ENCODE peak calls at places on chromosomes 13 and 19, in eight cellular contexts. Y is IMR-90, L is mesenchymal stem cell, P is hepatocyte, M is fibroblast of lung, G is neuronal stem cell, H is Karpas-422, F is neural progenitor cell. U is an unnamed sample.

GRCh38 chr13:108496364-108497215 is 132.8 kb upstream of the MYO16 start:
- DNase-seq in P (peak; percentile 5), H (no peak), F (peak; percentile 47), Y (no peak), M (peak; percentile 16), L (peak; percentile 9), G (peak; percentile 26), U (no peak)

GRCh38 chr13:82688400-82688999 is 1193.8 kb downstream of the SLITRK1 start:
- DNase-seq in Y (peak; percentile 2), P (no peak), G (no peak), F (no peak), L (peak; percentile 36), M (peak; percentile 47), H (no peak), U (peak; percentile 12)

GRCh38 chr19:45104658-45105384 is 11.8 kb downstream of the PPP1R37 start:
- DNase-seq in Y (no peak), H (no peak), L (no peak), G (no peak), F (no peak), P (no peak), M (no peak), U (peak; percentile 27)

GRCh38 chr19:47357788-47358680 is 8.9 kb downstream of the DHX34 start:
- DNase-seq in M (no peak), H (peak; percentile 51), P (no peak), G (no peak), L (no peak), Y (no peak), F (peak; percentile 27), U (no peak)

GRCh38 chr19:13644648-13645047 is 119.7 kb upstream of the MRI1 start:
- DNase-seq in Y (no peak), P (no peak), G (no peak), M (no peak), L (no peak), F (no peak), H (peak; percentile 62), U (no peak)

GRCh38 chr19:387777-388176 is 21.2 kb downstream of the C2CD4C start:
- DNase-seq in G (no peak), Y (no peak), F (no peak), M (no peak), H (no peak), L (no peak), P (no peak), U (no peak)

GRCh38 chr19:18044825-18045304 is 36.9 kb downstream of the ARRDC2 start:
- DNase-seq in F (peak; percentile 28), P (peak; percentile 75), H (peak; percentile 72), L (peak; percentile 92), Y (peak; percentile 76), M (peak; percentile 60), G (no peak), U (peak; percentile 83)

GRCh38 chr19:21202865-21203494 is 61.1 kb downstream of the ZNF431 start:
- DNase-seq in G (peak; percentile 50), P (peak; percentile 25), H (peak; percentile 87), L (peak; percentile 2), F (peak; percentile 65), Y (peak; percentile 14), M (peak; percentile 15), U (peak; percentile 38)

GRCh38 chr19:20472854-20473253 is 92.7 kb downstream of the ZNF737 start:
- DNase-seq in M (no peak), P (no peak), L (no peak), Y (no peak), F (no peak), G (no peak), H (no peak), U (no peak)

GRCh38 chr13:60700994-60701393 is 304.0 kb downstream of the TDRD3 start:
- DNase-seq in L (no peak), M (no peak), G (no peak), Y (no peak), P (no peak), F (no peak), H (no peak), U (no peak)

GRCh38 chr19:7792286-7792685 is 29.2 kb downstream of the CLEC4M start:
- DNase-seq in H (no peak), F (no peak), M (no peak), P (peak; percentile 59), L (peak; percentile 40), G (no peak), Y (peak; percentile 51), U (peak; percentile 17)
- H2AFZ ChIP-seq in H (no peak overlapping the region), F (no peak overlapping the region), M (no peak overlapping the region), P (no peak overlapping the region), L (no peak overlapping the region), G (no peak overlapping the region), Y (no peak overlapping the region), U (no peak overlapping the region)

DNA sequence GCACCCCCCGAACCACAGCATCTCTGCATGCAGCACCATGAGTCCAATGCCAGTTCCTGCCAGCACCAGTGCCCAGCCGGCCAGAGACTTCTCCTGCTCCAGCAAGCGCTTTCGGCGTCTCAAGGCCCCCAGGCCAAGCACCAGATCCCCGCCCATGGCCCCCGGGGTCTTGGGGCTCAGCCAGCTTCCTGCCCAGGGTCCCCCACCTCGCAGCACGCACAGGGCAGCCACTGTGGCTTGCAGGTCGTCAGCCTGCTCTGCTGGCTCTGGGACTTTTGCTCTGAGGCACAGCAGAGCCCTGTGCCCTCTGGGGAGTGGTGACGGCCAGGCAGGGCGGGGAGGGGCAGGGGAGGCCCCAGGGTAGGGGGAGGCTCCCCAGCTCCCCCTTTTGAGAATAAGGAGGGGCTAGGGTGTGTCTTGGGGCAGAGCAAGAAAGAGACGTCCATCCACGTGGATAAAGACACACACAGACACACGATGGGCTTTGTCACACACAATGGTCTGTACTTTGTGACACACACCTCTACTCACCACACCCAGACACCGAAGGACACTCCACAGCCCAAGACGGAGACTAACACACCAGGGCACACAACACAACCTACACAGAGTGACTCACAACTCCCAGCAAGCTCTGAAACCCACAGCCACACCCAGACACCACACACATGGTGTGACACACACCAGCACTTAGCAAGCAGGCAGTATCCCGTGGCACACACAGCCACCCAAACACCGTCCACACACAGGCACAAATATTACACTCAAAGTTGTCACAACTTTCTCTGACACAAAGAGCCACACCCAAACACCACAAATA is at the start of gene KCNN4:
- DNase-seq in P (peak; percentile 58), G (no peak), H (no peak), Y (peak; percentile 67), F (no peak), M (peak; percentile 54), L (peak; percentile 48), U (peak; percentile 96)
- H2AFZ ChIP-seq in P (no peak within 1 kb of the TSS), G (peak within 1 kb of the TSS; percentile 74), H (no peak within 1 kb of the TSS), Y (peak within 1 kb of the TSS; percentile 90), F (no peak within 1 kb of the TSS), M (peak within 1 kb of the TSS; percentile 13), L (no peak within 1 kb of the TSS), U (peak within 1 kb of the TSS; percentile 25)

DNA sequence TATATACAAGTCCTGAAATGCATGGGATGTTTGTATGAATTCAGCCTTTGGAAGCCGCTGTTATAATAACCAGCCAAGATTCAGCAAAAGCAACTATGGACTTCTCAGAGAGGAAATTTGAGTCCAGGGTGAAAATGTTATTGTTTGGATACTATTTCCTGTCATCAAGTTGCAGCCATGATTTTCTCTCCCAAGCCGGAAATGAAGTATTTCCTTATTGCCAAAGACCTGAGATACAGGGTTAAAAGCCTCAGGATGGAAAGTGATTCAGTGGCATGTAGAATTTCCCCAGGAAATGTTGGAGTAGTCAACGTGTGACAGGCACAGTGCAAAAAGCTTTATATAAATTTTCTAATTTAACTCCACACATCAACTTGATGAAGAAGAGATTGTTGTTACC is 133.8 kb downstream of the IRS2 start:
- DNase-seq in P (no peak), Y (peak; percentile 16), M (no peak), G (no peak), H (no peak), F (no peak), L (peak; percentile 63), U (peak; percentile 32)
- H2AFZ ChIP-seq in P (no peak overlapping the region), Y (no peak overlapping the region), M (no peak overlapping the region), G (no peak overlapping the region), H (no peak overlapping the region), F (no peak overlapping the region), L (no peak overlapping the region), U (no peak overlapping the region)

DNA sequence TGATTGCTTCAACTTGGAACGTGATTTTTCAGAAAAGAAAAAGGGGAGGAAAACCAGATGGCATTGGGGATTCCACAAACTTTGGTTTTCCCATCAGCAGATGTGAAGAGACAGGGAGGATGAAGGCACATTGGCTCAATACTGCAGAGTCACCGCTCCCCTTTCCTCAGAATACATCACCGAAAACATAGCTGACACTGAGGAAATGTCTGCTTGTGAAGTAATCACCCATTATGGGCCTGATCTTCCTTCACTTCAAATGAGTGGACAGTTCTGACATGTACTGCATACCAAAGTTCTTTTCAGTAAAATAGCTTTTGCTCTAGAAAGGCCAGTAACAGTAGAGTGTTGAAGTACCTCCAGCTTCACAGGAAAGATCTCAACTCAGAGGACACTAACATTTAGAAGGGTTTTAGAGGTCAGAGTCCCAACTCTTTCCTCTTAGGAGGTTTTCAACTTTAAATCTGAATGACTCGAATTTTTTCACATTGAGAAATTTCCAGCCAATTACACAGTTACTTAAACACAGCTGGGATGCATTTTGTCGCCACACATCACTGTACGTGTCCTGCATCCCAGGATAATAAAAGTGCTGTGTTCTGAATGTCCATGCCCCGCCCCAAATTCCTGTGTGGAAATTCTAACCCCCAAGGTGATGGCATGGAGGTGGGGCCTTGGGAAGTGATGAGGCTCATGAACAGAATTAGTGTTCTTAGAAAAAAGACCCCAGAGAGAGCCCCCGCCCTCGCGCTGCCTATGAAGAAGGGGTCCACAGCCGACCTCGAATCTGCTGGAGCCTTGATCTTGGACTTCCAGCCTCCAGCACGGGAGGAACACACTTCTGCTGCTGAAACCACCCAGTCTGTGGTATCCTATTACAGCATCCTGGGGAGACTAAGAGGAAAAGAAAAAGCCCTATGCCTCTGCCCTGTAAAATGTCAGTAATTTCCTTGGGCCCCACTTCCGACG is 77.7 kb downstream of the COL4A1 start:
- DNase-seq in H (no peak), F (no peak), P (no peak), Y (no peak), G (no peak), M (no peak), L (peak; percentile 74), U (no peak)
- H2AFZ ChIP-seq in H (no peak overlapping the region), F (no peak overlapping the region), P (no peak overlapping the region), Y (no peak overlapping the region), G (no peak overlapping the region), M (no peak overlapping the region), L (no peak overlapping the region), U (no peak overlapping the region)

U was measured in mammary epithelial cell.